ENCODE peak calls at places on chromosomes 7 and 10, in ten cellular contexts. L is left ventricle myocardium inferior, W is AG04450, P is pancreas, T is GM23338, J is HCT116, M is uterus, Q is GM23248, N is Karpas-422, G is kidney. F is an unnamed sample.
A peak's percentile ranks its signal among the peaks of the same experiment; 100 is the strongest.

GRCh38 chr10:26044123-26044749 is 110.2 kb downstream of the MYO3A start:
- DNase-seq in W (no peak), T (no peak), N (no peak), L (no peak), M (no peak), Q (no peak), G (no peak), J (no peak), P (no peak), F (no peak)

GRCh38 chr7:142323706-142324105 is 65.8 kb upstream of the PRSS58 start:
- DNase-seq in J (peak; percentile 36), W (no peak), Q (peak; percentile 36), G (no peak), P (peak; percentile 72), N (peak; percentile 59), L (no peak), M (no peak), T (peak; percentile 92), F (no peak)

GRCh38 chr7:128053023-128053422 is 21.8 kb upstream of the LRRC4 start:
- DNase-seq in N (peak; percentile 69), J (no peak), G (no peak), L (no peak), M (no peak), P (no peak), T (no peak), Q (peak; percentile 50), W (no peak), F (no peak)

GRCh38 chr7:70384891-70385290 is 747.1 kb upstream of the GALNT17 start:
- DNase-seq in M (no peak), J (no peak), G (no peak), Q (peak; percentile 82), N (no peak), L (no peak), P (no peak), T (no peak), W (no peak), F (no peak)

GRCh38 chr7:47490501-47491265 is 91.2 kb downstream of the TNS3 start:
- DNase-seq in N (no peak), T (no peak), P (no peak), W (no peak), J (no peak), L (no peak), G (peak; percentile 45), Q (no peak), M (no peak), F (no peak)

GRCh38 chr7:141558544-141559183 is 7.5 kb downstream of the AGK start:
- DNase-seq in J (no peak), L (no peak), W (no peak), P (no peak), M (no peak), N (peak; percentile 39), T (no peak), Q (peak; percentile 9), G (no peak), F (no peak)

GRCh38 chr7:44771358-44771757 is 22.7 kb downstream of the ZMIZ2 start:
- DNase-seq in Q (no peak), W (no peak), N (no peak), J (no peak), M (no peak), L (no peak), T (no peak), P (no peak), G (no peak), F (no peak)

GRCh38 chr7:8582723-8583122 is 149.3 kb downstream of the NXPH1 start:
- DNase-seq in Q (no peak), W (no peak), P (peak; percentile 13), M (no peak), L (no peak), J (no peak), G (peak; percentile 29), T (no peak), N (no peak), F (no peak)

GRCh38 chr10:70513848-70514309 is 35.3 kb downstream of the PALD1 start:
- DNase-seq in Q (no peak), J (no peak), N (peak; percentile 74), P (no peak), M (no peak), T (peak; percentile 35), L (no peak), G (peak; percentile 78), W (no peak), F (no peak)

GRCh38 chr10:421170-421569 is 268.3 kb downstream of the DIP2C start:
- DNase-seq in Q (no peak), G (no peak), W (no peak), L (no peak), N (no peak), M (no peak), T (no peak), J (no peak), P (no peak), F (no peak)

GRCh38 chr10:109429956-109430760 is 493.2 kb downstream of the XPNPEP1 start:
- DNase-seq in T (no peak), Q (peak; percentile 92), P (no peak), N (no peak), J (no peak), G (no peak), W (peak; percentile 41), L (no peak), M (no peak), F (no peak)

GRCh38 chr10:103692421-103693069 is 162.8 kb downstream of the SH3PXD2A start:
- DNase-seq in W (no peak), J (no peak), L (no peak), Q (no peak), G (no peak), P (no peak), N (peak; percentile 48), T (peak; percentile 70), M (no peak), F (no peak)

GRCh38 chr7:27157717-27158431 is 1.4 kb upstream of the HOXA7 start:
- DNase-seq in T (no peak), P (peak; percentile 3), G (peak; percentile 71), W (no peak), M (no peak), L (no peak), Q (no peak), N (no peak), J (no peak), F (no peak)

DNA sequence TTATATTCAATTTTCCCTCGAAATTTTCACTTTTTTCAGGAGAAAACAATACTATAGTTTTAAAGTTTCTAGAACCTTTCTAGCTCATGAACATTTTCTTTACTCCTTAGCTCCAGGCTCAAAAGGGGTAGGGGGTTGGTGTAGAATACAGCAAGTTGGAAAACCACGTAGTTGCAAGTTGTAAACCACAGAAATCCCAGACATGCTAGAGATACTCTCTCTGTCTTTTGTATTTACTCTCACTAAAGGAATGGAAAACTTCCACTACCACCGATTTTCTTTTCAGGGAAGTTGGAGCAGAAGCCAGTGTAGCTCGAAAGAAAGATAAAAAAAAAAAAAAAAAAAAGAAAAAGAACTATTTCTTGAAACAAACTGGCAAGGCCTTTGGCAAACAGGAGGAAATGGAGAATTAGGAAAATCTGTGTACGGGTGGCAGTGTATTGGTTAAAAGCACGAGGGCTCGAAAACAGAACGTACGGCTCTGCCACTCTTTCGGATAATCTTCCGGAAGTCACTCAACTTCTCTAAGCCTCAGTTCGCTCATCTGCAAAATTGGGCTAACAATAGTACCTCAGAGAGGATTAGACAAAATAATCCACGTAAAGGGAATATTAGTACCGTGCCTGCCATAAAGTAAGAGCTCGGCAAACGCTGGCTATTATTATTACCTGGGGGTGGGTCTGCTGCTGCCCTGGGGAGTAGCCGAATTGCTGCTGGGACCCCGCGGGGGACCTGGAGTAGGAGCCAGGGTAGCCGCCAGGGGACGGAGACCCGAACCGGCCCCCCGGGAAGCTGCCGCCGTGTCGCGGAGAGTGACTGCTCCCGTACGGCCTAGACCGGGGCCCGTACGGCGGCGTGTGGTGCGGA is 628 bp downstream of the MPLKIP start:
- DNase-seq in W (no peak), L (no peak), J (no peak), T (peak; percentile 65), P (no peak), G (no peak), M (no peak), N (peak; percentile 80), Q (peak; percentile 57), F (no peak)
- H3K27ac ChIP-seq in W (peak overlapping the region; percentile 79), L (peak overlapping the region; percentile 94), J (peak overlapping the region; percentile 84), T (peak overlapping the region; percentile 95), P (peak overlapping the region; percentile 90), G (peak overlapping the region; percentile 92), M (peak overlapping the region; percentile 96), N (peak overlapping the region; percentile 86), Q (peak overlapping the region; percentile 81), F (peak overlapping the region; percentile 91)

GRCh38 chr7:5420108-5420840 is 3.4 kb downstream of the TNRC18 start:
- DNase-seq in P (peak; percentile 59), M (peak; percentile 35), T (peak; percentile 65), G (peak; percentile 84), N (no peak), L (peak; percentile 38), Q (peak; percentile 52), J (no peak), W (no peak), F (peak; percentile 44)
- H3K4me3 ChIP-seq in P (peak overlapping the region; percentile 95), M (peak overlapping the region; percentile 69), T (peak overlapping the region; percentile 62), G (peak overlapping the region; percentile 71), N (no peak overlapping the region), L (peak overlapping the region; percentile 100), Q (peak overlapping the region; percentile 95), J (peak overlapping the region; percentile 91), W (peak overlapping the region; percentile 85), F (peak overlapping the region; percentile 94)

DNA sequence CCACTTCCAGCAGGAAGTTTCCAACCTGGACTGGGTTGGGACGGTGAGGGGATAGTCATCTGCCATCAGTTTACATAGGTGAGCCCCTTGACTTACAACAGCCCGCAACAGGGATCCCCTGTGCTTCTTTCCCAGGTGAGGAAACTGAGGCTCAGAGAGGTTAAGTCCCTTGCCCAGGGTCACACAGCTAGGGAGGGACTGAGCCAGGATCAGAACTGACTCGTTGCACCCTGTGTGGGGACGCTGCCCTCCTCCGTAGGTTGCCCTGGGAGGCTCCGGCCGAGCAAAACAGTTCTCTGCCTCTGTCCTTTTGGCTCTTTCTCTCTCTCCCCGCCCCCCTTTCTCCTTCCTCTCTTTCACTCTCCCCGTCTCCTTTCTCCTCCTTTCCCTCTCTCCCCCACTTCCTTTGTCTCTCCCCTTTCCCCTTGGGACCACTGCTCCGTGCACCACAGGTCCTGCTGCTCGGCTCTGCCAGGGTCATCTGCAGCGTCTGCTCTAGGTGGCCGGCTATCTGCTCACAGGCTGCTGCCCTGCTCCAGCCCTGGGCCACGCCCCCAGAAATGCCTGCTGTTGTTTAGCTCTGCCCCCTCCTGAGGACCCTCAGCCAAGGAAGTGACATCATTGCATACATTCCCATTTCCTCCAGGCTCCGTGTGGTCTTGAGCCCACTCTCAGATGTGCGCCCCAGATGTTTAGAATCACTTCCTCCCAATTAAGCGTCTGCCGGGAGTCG is 117.3 kb upstream of the PPIF start:
- DNase-seq in J (no peak), T (peak; percentile 87), M (no peak), Q (no peak), L (no peak), N (peak; percentile 66), G (no peak), W (no peak), P (no peak), F (no peak)
- H3K27ac ChIP-seq in J (no peak overlapping the region), T (no peak overlapping the region), M (no peak overlapping the region), Q (no peak overlapping the region), L (peak overlapping the region; percentile 47), N (no peak overlapping the region), G (no peak overlapping the region), W (peak overlapping the region; percentile 47), P (no peak overlapping the region), F (no peak overlapping the region)

DNA sequence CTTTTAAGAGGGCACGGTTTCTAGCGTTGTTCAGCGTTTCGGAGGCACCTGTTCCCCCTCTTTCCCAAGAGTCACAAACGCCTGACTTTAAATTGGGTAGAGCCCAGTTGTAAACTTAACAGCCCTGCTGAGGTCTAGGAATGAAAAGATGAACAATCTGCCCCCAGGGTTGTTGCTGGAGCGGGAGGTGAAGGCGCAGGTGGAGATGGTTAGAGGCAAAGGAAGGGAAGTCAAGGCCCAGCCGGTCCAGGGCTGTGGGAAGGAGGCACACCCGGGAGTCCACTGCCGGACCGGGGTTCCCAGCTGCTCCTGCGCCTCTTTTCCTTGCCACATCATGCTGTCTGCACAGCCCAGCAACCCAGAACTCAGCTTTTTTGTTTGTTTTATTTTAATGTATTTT is 770 bp downstream of the PRXL2A start:
- DNase-seq in G (no peak), P (no peak), T (peak; percentile 15), M (no peak), N (no peak), L (no peak), J (no peak), Q (no peak), W (no peak), F (no peak)
- H3K4me3 ChIP-seq in G (peak overlapping the region; percentile 79), P (peak overlapping the region; percentile 84), T (peak overlapping the region; percentile 83), M (peak overlapping the region; percentile 82), N (no peak overlapping the region), L (peak overlapping the region; percentile 95), J (no peak overlapping the region), Q (no peak overlapping the region), W (peak overlapping the region; percentile 57), F (peak overlapping the region; percentile 92)